ENCODE peak calls at places on chromosomes 1 and 21, in six cellular contexts. X is ovary; V is M059J; Y is stimulated activated CD4-positive, alpha-beta T cell treated with anti-CD3 and anti-CD28 coated beads, Interleukin-2, amount 100 ng/mL, for 48 hours; N is heart right ventricle; B is putamen. Z is an unnamed sample.

GRCh38 chr1:40301066-40301465 is 16.0 kb downstream of the COL9A2 start:
- DNase-seq in B (no peak), X (no peak), V (no peak), N (no peak), Y (no peak), Z (no peak)

GRCh38 chr1:23643668-23644554 is 47.7 kb upstream of the RPL11 start:
- DNase-seq in Y (no peak), B (no peak), V (no peak), X (no peak), N (no peak), Z (no peak)

GRCh38 chr1:116194592-116194991 is 83.4 kb downstream of the MAB21L3 start:
- DNase-seq in X (no peak), N (no peak), Y (no peak), B (no peak), V (peak), Z (no peak)

GRCh38 chr1:167219194-167219593 is 1.5 kb upstream of the POU2F1 start:
- DNase-seq in N (no peak), V (no peak), Y (no peak), B (no peak), X (no peak), Z (no peak)

GRCh38 chr21:45456014-45456835 is 51.3 kb downstream of the COL18A1 start:
- DNase-seq in Y (no peak), X (peak), B (no peak), N (no peak), V (no peak), Z (no peak)

GRCh38 chr1:90220941-90221693 is 226.2 kb downstream of the ZNF326 start:
- DNase-seq in Y (no peak), X (no peak), N (peak), V (no peak), B (no peak), Z (no peak)

GRCh38 chr21:35563885-35564451 is 496.4 kb downstream of the SETD4 start:
- DNase-seq in X (peak), V (peak), N (peak), Y (no peak), B (no peak), Z (peak)

GRCh38 chr1:186793582-186793927 is 35.2 kb upstream of the PLA2G4A start:
- DNase-seq in Y (no peak), X (no peak), V (peak), N (no peak), B (no peak), Z (no peak)

GRCh38 chr21:45225041-45225740 is 62.5 kb downstream of the POFUT2 start:
- DNase-seq in B (no peak), X (no peak), N (no peak), Y (no peak), V (no peak), Z (no peak)

GRCh38 chr1:1137256-1138045 is 21.6 kb upstream of the C1orf159 start:
- DNase-seq in X (no peak), N (no peak), V (no peak), Y (peak), B (no peak), Z (no peak)

GRCh38 chr1:182629674-182630073 is 25.5 kb upstream of the RGS16 start:
- DNase-seq in B (no peak), V (no peak), N (no peak), Y (peak), X (no peak), Z (no peak)

GRCh38 chr1:40712997-40713396 is 21.5 kb downstream of the NFYC start:
- DNase-seq in X (no peak), Y (no peak), B (peak), V (no peak), N (peak), Z (no peak)

GRCh38 chr1:151693057-151693651 is 23.4 kb downstream of the CELF3 start:
- DNase-seq in B (no peak), Y (no peak), V (peak), X (no peak), N (no peak), Z (no peak)

GRCh38 chr1:175203570-175203969 is 11.0 kb upstream of the KIAA0040 start:
- DNase-seq in V (no peak), B (no peak), X (no peak), N (no peak), Y (no peak), Z (no peak)

GRCh38 chr21:17441370-17441769 is 71.5 kb upstream of the CXADR start:
- DNase-seq in N (no peak), B (peak), V (peak), Y (no peak), X (no peak), Z (no peak)

GRCh38 chr1:21392587-21393263 is 47.2 kb upstream of the NBPF3 start:
- DNase-seq in B (no peak), Y (no peak), N (no peak), V (no peak), X (no peak), Z (no peak)

GRCh38 chr1:226977973-226978344 is 37.9 kb downstream of the COQ8A start:
- DNase-seq in V (no peak), N (no peak), Y (no peak), X (peak), B (no peak), Z (no peak)

GRCh38 chr1:66176012-66176715 is 357.8 kb upstream of the SGIP1 start:
- DNase-seq in X (no peak), N (no peak), Y (no peak), V (peak), B (no peak), Z (no peak)